ENCODE peak calls at places on chromosomes 1 and 21, in seven cellular contexts. T, F, W, Q, O, P and E are unnamed samples.
A peak's percentile ranks its signal among the peaks of the same experiment; 100 is the strongest.

GRCh38 chr1:2300851-2301606 is 72.9 kb downstream of the SKI start:
- DNase-seq in T (peak; percentile 84), F (no peak), W (no peak), Q (no peak), O (no peak), P (peak; percentile 93), E (peak; percentile 88)

GRCh38 chr1:7886346-7886745 is 33.5 kb upstream of the UTS2 start:
- DNase-seq in T (no peak), F (no peak), W (peak; percentile 59), Q (no peak), O (no peak), P (no peak), E (no peak)

GRCh38 chr1:119827010-119827409 is 15.8 kb upstream of the REG4 start:
- DNase-seq in T (no peak), F (no peak), W (no peak), Q (no peak), O (no peak), P (no peak), E (no peak)

GRCh38 chr1:168958562-168959289 is 147.8 kb upstream of the ATP1B1 start:
- DNase-seq in T (no peak), F (no peak), W (no peak), Q (no peak), O (no peak), P (no peak), E (no peak)

GRCh38 chr1:209648931-209649776 is 3.1 kb downstream of the LAMB3 start:
- DNase-seq in T (no peak), F (peak; percentile 66), W (no peak), Q (no peak), O (no peak), P (no peak), E (no peak)

GRCh38 chr1:36486436-36487335 is 4.0 kb upstream of the CSF3R start:
- DNase-seq in T (no peak), F (no peak), W (no peak), Q (no peak), O (no peak), P (no peak), E (peak; percentile 73)

GRCh38 chr1:156487862-156488261 is 12.7 kb downstream of the MEF2D start:
- DNase-seq in T (no peak), F (no peak), W (no peak), Q (no peak), O (no peak), P (peak; percentile 54), E (no peak)

GRCh38 chr21:27290020-27290419 is 323.1 kb upstream of the ADAMTS5 start:
- DNase-seq in T (no peak), F (no peak), W (no peak), Q (no peak), O (no peak), P (no peak), E (no peak)

GRCh38 chr1:81682490-81682889 is 118.2 kb upstream of the ADGRL2 start:
- DNase-seq in T (no peak), F (no peak), W (no peak), Q (no peak), O (no peak), P (no peak), E (no peak)

GRCh38 chr1:15719721-15720120 is 16.3 kb upstream of the SLC25A34 start:
- DNase-seq in T (no peak), F (no peak), W (no peak), Q (no peak), O (no peak), P (no peak), E (no peak)

GRCh38 chr1:19057784-19058475 is 101.5 kb upstream of the IFFO2 start:
- DNase-seq in T (no peak), F (no peak), W (no peak), Q (no peak), O (no peak), P (no peak), E (no peak)

GRCh38 chr1:7784492-7785071 is 491 bp downstream of the PER3 start:
- DNase-seq in T (no peak), F (no peak), W (peak; percentile 50), Q (no peak), O (no peak), P (no peak), E (peak; percentile 77)

GRCh38 chr1:111769517-111770146 is 13.9 kb downstream of the DDX20 start:
- DNase-seq in T (no peak), F (peak; percentile 25), W (no peak), Q (peak; percentile 37), O (no peak), P (peak; percentile 28), E (no peak)

GRCh38 chr1:26701995-26702679 is 6.3 kb downstream of the ARID1A start:
- DNase-seq in T (no peak), F (no peak), W (no peak), Q (no peak), O (no peak), P (no peak), E (no peak)

GRCh38 chr1:160637821-160638539 is 8.9 kb downstream of the SLAMF1 start:
- DNase-seq in T (no peak), F (peak; percentile 23), W (no peak), Q (no peak), O (no peak), P (no peak), E (no peak)

GRCh38 chr1:55154616-55155015 is 60.5 kb downstream of the USP24 start:
- DNase-seq in T (no peak), F (no peak), W (no peak), Q (no peak), O (no peak), P (no peak), E (no peak)

GRCh38 chr1:234490789-234491479 is 12.0 kb upstream of the TARBP1 start:
- DNase-seq in T (no peak), F (no peak), W (no peak), Q (no peak), O (no peak), P (no peak), E (no peak)

GRCh38 chr1:206803221-206803730 is 31.0 kb upstream of the IL10 start:
- DNase-seq in T (peak; percentile 47), F (no peak), W (no peak), Q (no peak), O (no peak), P (peak; percentile 65), E (no peak)

GRCh38 chr1:23865543-23865930 is 2.6 kb downstream of the FUCA1 start:
- DNase-seq in T (no peak), F (peak; percentile 71), W (peak; percentile 23), Q (no peak), O (no peak), P (no peak), E (no peak)

GRCh38 chr1:200217703-200218102 is 190.2 kb downstream of the NR5A2 start:
- DNase-seq in T (no peak), F (no peak), W (no peak), Q (no peak), O (no peak), P (no peak), E (no peak)

GRCh38 chr21:14956826-14957225 is 108.0 kb downstream of the NRIP1 start:
- DNase-seq in T (no peak), F (peak; percentile 10), W (no peak), Q (no peak), O (no peak), P (no peak), E (no peak)

GRCh38 chr1:224623743-224624333 is 7.7 kb downstream of the CNIH3 start:
- DNase-seq in T (peak; percentile 58), F (peak; percentile 88), W (peak; percentile 73), Q (no peak), O (no peak), P (peak; percentile 67), E (no peak)

GRCh38 chr1:93051961-93052360 is 27.1 kb upstream of the MTF2 start:
- DNase-seq in T (no peak), F (no peak), W (no peak), Q (no peak), O (no peak), P (no peak), E (no peak)

GRCh38 chr1:209435654-209436566 is 147.6 kb upstream of the CAMK1G start:
- DNase-seq in T (no peak), F (peak; percentile 90), W (peak; percentile 71), Q (peak; percentile 92), O (no peak), P (peak; percentile 61), E (peak; percentile 77)

GRCh38 chr1:58909162-58909560 is 125.3 kb upstream of the JUN start:
- DNase-seq in T (no peak), F (peak; percentile 30), W (no peak), Q (no peak), O (no peak), P (no peak), E (no peak)

GRCh38 chr1:234755449-234755863 is 145.5 kb upstream of the IRF2BP2 start:
- DNase-seq in T (no peak), F (no peak), W (peak; percentile 52), Q (no peak), O (peak; percentile 38), P (no peak), E (peak; percentile 87)